ENCODE peak calls at places on chromosomes 12 and 14, in six cellular contexts. One of them, this sample, is unnamed.

GRCh38 chr12:67758119-67758873 is 109.8 kb downstream of the DYRK2 start:
- DNase-seq in heart left ventricle: no peak
- DNase-seq in GM12878: peak
- DNase-seq in CD8-positive, alpha-beta T cell: no peak
- DNase-seq in OCI-LY7: peak
- DNase-seq in AG09309: no peak
- DNase-seq in this sample: no peak

GRCh38 chr12:131578828-131579227 is 132.1 kb upstream of the SFSWAP start:
- DNase-seq in heart left ventricle: no peak
- DNase-seq in GM12878: no peak
- DNase-seq in CD8-positive, alpha-beta T cell: no peak
- DNase-seq in OCI-LY7: no peak
- DNase-seq in AG09309: no peak
- DNase-seq in this sample: no peak

GRCh38 chr12:88684610-88685009 is 104.3 kb upstream of the KITLG start:
- DNase-seq in heart left ventricle: no peak
- DNase-seq in GM12878: no peak
- DNase-seq in CD8-positive, alpha-beta T cell: no peak
- DNase-seq in OCI-LY7: no peak
- DNase-seq in AG09309: no peak
- DNase-seq in this sample: no peak

GRCh38 chr14:67566908-67567307 is 33.2 kb downstream of the PIGH start:
- DNase-seq in heart left ventricle: no peak
- DNase-seq in GM12878: no peak
- DNase-seq in CD8-positive, alpha-beta T cell: no peak
- DNase-seq in OCI-LY7: no peak
- DNase-seq in AG09309: peak
- DNase-seq in this sample: no peak

GRCh38 chr12:14167005-14167628 is 185.7 kb upstream of the GRIN2B start:
- DNase-seq in heart left ventricle: peak
- DNase-seq in GM12878: no peak
- DNase-seq in CD8-positive, alpha-beta T cell: peak
- DNase-seq in OCI-LY7: peak
- DNase-seq in AG09309: peak
- DNase-seq in this sample: peak

GRCh38 chr14:21672116-21672515 is 1.5 kb downstream of the OR4E1 start:
- DNase-seq in heart left ventricle: no peak
- DNase-seq in GM12878: no peak
- DNase-seq in CD8-positive, alpha-beta T cell: no peak
- DNase-seq in OCI-LY7: no peak
- DNase-seq in AG09309: no peak
- DNase-seq in this sample: no peak

GRCh38 chr14:41558527-41558926 is 48.1 kb upstream of the LRFN5 start:
- DNase-seq in heart left ventricle: no peak
- DNase-seq in GM12878: no peak
- DNase-seq in CD8-positive, alpha-beta T cell: no peak
- DNase-seq in OCI-LY7: no peak
- DNase-seq in AG09309: no peak
- DNase-seq in this sample: no peak

GRCh38 chr14:60482743-60483142 is 3.1 kb downstream of the C14orf39 start:
- DNase-seq in heart left ventricle: no peak
- DNase-seq in GM12878: no peak
- DNase-seq in CD8-positive, alpha-beta T cell: no peak
- DNase-seq in OCI-LY7: no peak
- DNase-seq in AG09309: no peak
- DNase-seq in this sample: no peak

GRCh38 chr14:60327447-60328331 is 78.7 kb downstream of the PPM1A start:
- DNase-seq in heart left ventricle: peak
- DNase-seq in GM12878: peak
- DNase-seq in CD8-positive, alpha-beta T cell: peak
- DNase-seq in OCI-LY7: peak
- DNase-seq in AG09309: no peak
- DNase-seq in this sample: no peak

GRCh38 chr12:131833896-131834641 is 5.9 kb downstream of the MMP17 start:
- DNase-seq in heart left ventricle: no peak
- DNase-seq in GM12878: no peak
- DNase-seq in CD8-positive, alpha-beta T cell: no peak
- DNase-seq in OCI-LY7: peak
- DNase-seq in AG09309: no peak
- DNase-seq in this sample: no peak

GRCh38 chr14:33408291-33408690 is 469.6 kb downstream of the NPAS3 start:
- DNase-seq in heart left ventricle: no peak
- DNase-seq in GM12878: no peak
- DNase-seq in CD8-positive, alpha-beta T cell: no peak
- DNase-seq in OCI-LY7: no peak
- DNase-seq in AG09309: no peak
- DNase-seq in this sample: no peak

DNA sequence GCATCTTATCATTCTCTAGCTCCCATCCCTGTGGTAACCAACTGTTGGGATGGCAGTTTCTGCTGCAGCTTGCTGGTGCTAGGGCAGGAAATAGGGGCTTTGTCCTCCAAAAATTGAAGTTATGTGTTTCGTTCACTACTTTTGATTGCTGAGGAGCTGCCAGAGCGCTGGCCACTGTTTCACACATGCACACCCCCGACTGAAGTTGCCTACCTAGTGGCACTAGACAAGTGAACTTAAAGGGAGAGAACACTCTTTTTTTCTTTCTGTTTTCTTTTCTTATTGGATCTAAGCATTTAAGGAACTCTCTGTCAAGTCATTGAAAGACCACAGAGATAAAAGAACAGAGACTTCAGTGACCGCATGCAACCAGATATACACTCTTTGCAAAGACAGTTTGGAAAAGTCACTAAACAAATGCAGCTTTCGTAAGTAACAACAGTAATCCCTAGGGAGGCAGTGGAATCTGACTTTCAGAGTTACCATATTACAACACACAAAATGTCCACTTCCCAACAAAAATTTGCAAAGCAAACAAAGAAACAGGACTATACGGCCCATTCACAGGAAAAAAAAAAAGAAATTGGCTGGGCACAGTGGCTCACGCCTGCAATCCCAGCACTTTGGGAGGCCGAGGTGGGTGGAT is 12.0 kb downstream of the TFCP2 start:
- DNase-seq in heart left ventricle: no peak
- DNase-seq in GM12878: no peak
- DNase-seq in CD8-positive, alpha-beta T cell: no peak
- DNase-seq in OCI-LY7: no peak
- DNase-seq in AG09309: no peak
- DNase-seq in this sample: no peak
- H3K4me3 ChIP-seq in heart left ventricle: no peak
- H3K4me3 ChIP-seq in GM12878: no peak
- H3K4me3 ChIP-seq in CD8-positive, alpha-beta T cell: no peak
- H3K4me3 ChIP-seq in OCI-LY7: no peak
- H3K4me3 ChIP-seq in AG09309: no peak
- H3K4me3 ChIP-seq in this sample: no peak

DNA sequence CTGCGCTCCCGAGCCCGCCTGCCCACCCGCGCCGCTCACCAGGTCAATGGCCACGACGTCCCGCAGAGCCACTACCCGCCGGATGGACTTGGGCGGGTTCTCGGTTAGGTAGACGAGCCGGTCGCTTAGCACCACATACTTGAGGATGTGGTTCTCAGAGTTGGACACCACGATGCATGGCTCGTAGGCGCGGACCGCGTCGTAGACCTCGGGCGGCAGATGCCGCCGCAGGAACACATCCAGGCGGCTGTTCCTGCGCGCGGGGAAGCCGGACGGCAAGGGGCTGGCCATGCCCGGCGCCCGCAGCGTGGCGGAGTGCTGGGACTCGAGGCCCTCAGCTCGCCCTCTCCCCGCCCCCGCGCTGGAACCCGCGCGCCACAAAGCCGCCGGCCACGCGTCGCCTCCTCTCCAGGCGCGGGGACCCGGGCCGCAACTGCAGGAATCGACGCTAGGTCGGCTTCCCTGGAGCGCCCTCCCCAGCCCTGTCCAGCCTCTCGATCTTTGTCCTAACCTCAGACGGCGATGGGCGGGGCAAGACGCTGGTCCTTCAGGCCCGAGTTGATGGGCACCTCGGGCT is at the start of gene C12orf56:
- DNase-seq in heart left ventricle: no peak
- DNase-seq in GM12878: no peak
- DNase-seq in CD8-positive, alpha-beta T cell: no peak
- DNase-seq in OCI-LY7: no peak
- DNase-seq in AG09309: no peak
- DNase-seq in this sample: no peak
- H3K4me3 ChIP-seq in heart left ventricle: peak
- H3K4me3 ChIP-seq in GM12878: no peak
- H3K4me3 ChIP-seq in CD8-positive, alpha-beta T cell: peak
- H3K4me3 ChIP-seq in OCI-LY7: no peak
- H3K4me3 ChIP-seq in AG09309: peak
- H3K4me3 ChIP-seq in this sample: peak

GRCh38 chr14:73884438-73885190 is 2.0 kb upstream of the ZNF410 start:
- DNase-seq in heart left ventricle: no peak
- DNase-seq in GM12878: no peak
- DNase-seq in CD8-positive, alpha-beta T cell: no peak
- DNase-seq in OCI-LY7: no peak
- DNase-seq in AG09309: no peak
- DNase-seq in this sample: no peak
- H3K4me3 ChIP-seq in heart left ventricle: no peak
- H3K4me3 ChIP-seq in GM12878: peak
- H3K4me3 ChIP-seq in CD8-positive, alpha-beta T cell: no peak
- H3K4me3 ChIP-seq in OCI-LY7: peak
- H3K4me3 ChIP-seq in AG09309: no peak
- H3K4me3 ChIP-seq in this sample: no peak

GRCh38 chr12:71484272-71484905 is 44.8 kb downstream of the LGR5 start:
- DNase-seq in heart left ventricle: no peak
- DNase-seq in GM12878: no peak
- DNase-seq in CD8-positive, alpha-beta T cell: no peak
- DNase-seq in OCI-LY7: no peak
- DNase-seq in AG09309: no peak
- DNase-seq in this sample: no peak
- H3K4me3 ChIP-seq in heart left ventricle: no peak
- H3K4me3 ChIP-seq in GM12878: no peak
- H3K4me3 ChIP-seq in CD8-positive, alpha-beta T cell: no peak
- H3K4me3 ChIP-seq in OCI-LY7: no peak
- H3K4me3 ChIP-seq in AG09309: no peak
- H3K4me3 ChIP-seq in this sample: no peak

DNA sequence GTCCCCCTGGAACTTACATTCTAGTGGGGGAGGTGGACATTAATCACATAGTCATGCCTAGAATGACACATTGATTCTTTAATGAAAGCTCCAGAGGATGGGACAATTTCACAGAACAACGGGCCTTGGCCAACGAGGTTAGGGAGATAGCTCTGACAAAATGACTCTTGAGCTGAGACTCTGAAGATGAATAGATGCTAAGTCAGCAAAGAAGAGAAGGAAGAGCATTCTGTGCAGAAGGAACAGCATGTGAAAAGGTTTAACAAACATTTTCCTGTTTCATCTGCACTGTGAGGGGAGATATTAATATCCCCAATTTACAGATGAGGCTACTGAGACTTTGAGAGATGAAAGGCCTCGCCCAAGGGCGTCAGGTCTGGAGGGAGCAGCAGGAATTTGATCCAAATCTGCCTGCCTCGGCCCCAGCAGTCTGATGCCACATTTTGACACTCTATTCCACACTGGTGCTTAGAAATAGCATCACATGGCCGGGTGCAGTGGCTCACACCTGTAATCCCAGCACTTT is 193.6 kb downstream of the RBM19 start:
- DNase-seq in heart left ventricle: no peak
- DNase-seq in GM12878: no peak
- DNase-seq in CD8-positive, alpha-beta T cell: no peak
- DNase-seq in OCI-LY7: no peak
- DNase-seq in AG09309: no peak
- DNase-seq in this sample: no peak
- H3K4me3 ChIP-seq in heart left ventricle: no peak
- H3K4me3 ChIP-seq in GM12878: no peak
- H3K4me3 ChIP-seq in CD8-positive, alpha-beta T cell: no peak
- H3K4me3 ChIP-seq in OCI-LY7: no peak
- H3K4me3 ChIP-seq in AG09309: no peak
- H3K4me3 ChIP-seq in this sample: no peak